ENCODE peak calls at places on chromosomes 2 and 18, in eight cellular contexts. W is left ventricle myocardium inferior, B is AG10803, Y is lower leg skin, S is fibroblast of lung, Z is NB4, T is choroid plexus epithelial cell, D is DND-41. O is an unnamed sample.

GRCh38 chr2:121173112-121173511 is 111.9 kb downstream of the TFCP2L1 start:
- DNase-seq in D (no peak), T (no peak), S (peak), Z (no peak), B (no peak), W (no peak), Y (peak), O (peak)

GRCh38 chr2:240426797-240427721 is 8.4 kb upstream of the GPC1 start:
- DNase-seq in B (peak), D (no peak), W (no peak), T (peak), S (peak), Z (no peak), Y (peak), O (peak)

GRCh38 chr2:98142106-98142815 is 55.3 kb downstream of the VWA3B start:
- DNase-seq in B (no peak), W (no peak), Z (no peak), Y (no peak), T (no peak), S (no peak), D (no peak), O (no peak)

GRCh38 chr2:23700627-23701026 is 226.3 kb downstream of the ATAD2B start:
- DNase-seq in W (no peak), D (no peak), Y (no peak), B (no peak), Z (no peak), T (no peak), S (no peak), O (no peak)

GRCh38 chr2:190511104-190511503 is 23.4 kb downstream of the NEMP2 start:
- DNase-seq in Z (peak), Y (no peak), T (peak), S (peak), B (peak), W (no peak), D (no peak), O (peak)

GRCh38 chr2:139876964-139877363 is 1096.8 kb upstream of the NXPH2 start:
- DNase-seq in B (no peak), D (no peak), S (no peak), Z (no peak), T (no peak), W (no peak), Y (no peak), O (no peak)

GRCh38 chr2:96241901-96242611 is 23.7 kb downstream of the TMEM127 start:
- DNase-seq in D (peak), S (peak), Z (peak), B (peak), W (peak), T (peak), Y (peak), O (peak)

GRCh38 chr2:191677091-191677645 is 768 bp upstream of the NABP1 start:
- DNase-seq in Y (no peak), D (peak), S (peak), W (no peak), B (peak), Z (peak), T (peak), O (peak)

GRCh38 chr2:205438241-205438640 is 244.1 kb upstream of the NRP2 start:
- DNase-seq in S (no peak), T (no peak), W (no peak), D (no peak), Z (no peak), B (peak), Y (no peak), O (no peak)

GRCh38 chr2:218895758-218896500 is 15.3 kb downstream of the WNT10A start:
- DNase-seq in W (no peak), D (no peak), S (no peak), Z (no peak), T (peak), B (no peak), Y (peak), O (no peak)

GRCh38 chr2:134657650-134658250 is 61.0 kb downstream of the TMEM163 start:
- DNase-seq in B (no peak), S (no peak), T (no peak), Y (no peak), W (no peak), D (peak), Z (peak), O (no peak)

GRCh38 chr2:156398176-156398575 is 38.0 kb upstream of the GPD2 start:
- DNase-seq in B (no peak), W (no peak), Y (no peak), S (no peak), T (no peak), D (peak), Z (peak), O (no peak)

GRCh38 chr2:20917724-20918572 is 95.0 kb upstream of the LDAH start:
- DNase-seq in Z (no peak), D (no peak), T (peak), S (peak), W (no peak), B (peak), Y (no peak), O (peak)

GRCh38 chr18:48031011-48031480 is 100.6 kb upstream of the SMAD2 start:
- DNase-seq in W (no peak), Z (peak), T (peak), B (peak), D (peak), Y (peak), S (peak), O (peak)

GRCh38 chr2:127932199-127932877 is 46.6 kb upstream of the AMMECR1L start:
- DNase-seq in Z (peak), D (no peak), B (peak), T (peak), Y (no peak), S (peak), W (no peak), O (peak)

GRCh38 chr2:232927793-232928563 is 57.9 kb downstream of the SNORC start:
- DNase-seq in S (no peak), B (no peak), T (no peak), W (no peak), Z (no peak), Y (no peak), D (no peak), O (no peak)

GRCh38 chr18:35282353-35282752 is 7.7 kb downstream of the ZSCAN30 start:
- DNase-seq in T (peak), W (no peak), Z (no peak), Y (no peak), B (peak), S (peak), D (no peak), O (peak)

GRCh38 chr2:239285071-239285931 is 115.5 kb downstream of the HDAC4 start:
- DNase-seq in S (peak), T (peak), Z (peak), Y (no peak), W (peak), D (peak), B (no peak), O (no peak)

GRCh38 chr2:219218279-219219112 is at the start of gene ABCB6:
- DNase-seq in Z (no peak), B (peak), W (peak), Y (peak), S (peak), T (peak), D (no peak), O (peak)

GRCh38 chr2:223846524-223846923 is 9.1 kb upstream of the AP1S3 start:
- DNase-seq in S (peak), B (peak), D (no peak), Z (no peak), W (no peak), Y (no peak), T (peak), O (peak)

GRCh38 chr2:54040685-54041084 is 69.9 kb upstream of the PSME4 start:
- DNase-seq in D (no peak), S (no peak), T (no peak), Z (no peak), W (no peak), Y (no peak), B (no peak), O (no peak)

GRCh38 chr2:165675551-165675968 is 118.5 kb downstream of the GALNT3 start:
- DNase-seq in S (peak), T (peak), Z (no peak), Y (no peak), D (no peak), B (no peak), W (no peak), O (peak)

GRCh38 chr2:191315365-191315752 is 70.2 kb downstream of the MYO1B start:
- DNase-seq in S (no peak), D (no peak), T (no peak), Y (no peak), W (no peak), Z (no peak), B (no peak), O (no peak)

GRCh38 chr2:230879891-230880290 is 15.1 kb downstream of the ITM2C start:
- DNase-seq in Y (no peak), Z (no peak), S (no peak), D (no peak), W (no peak), B (no peak), T (no peak), O (no peak)

GRCh38 chr2:126973745-126974144 is 75.1 kb downstream of the TEX51 start:
- DNase-seq in Z (no peak), B (no peak), Y (no peak), D (no peak), S (no peak), W (no peak), T (no peak), O (no peak)

GRCh38 chr2:70140978-70141753 is 49.7 kb downstream of the C2orf42 start:
- DNase-seq in W (no peak), S (peak), Z (peak), T (peak), B (peak), D (peak), Y (peak), O (peak)

GRCh38 chr18:51211552-51211951 is 14.1 kb upstream of the MEX3C start:
- DNase-seq in W (no peak), D (no peak), Z (peak), T (peak), S (peak), Y (no peak), B (peak), O (peak)

GRCh38 chr2:33770023-33770422 is 170.9 kb upstream of the FAM98A start:
- DNase-seq in W (no peak), S (no peak), Y (no peak), B (no peak), D (no peak), T (no peak), Z (no peak), O (no peak)

GRCh38 chr2:124025896-124026295 is 809 bp downstream of the CNTNAP5 start:
- DNase-seq in D (no peak), B (no peak), Y (no peak), Z (no peak), W (no peak), S (no peak), T (no peak), O (no peak)

DNA sequence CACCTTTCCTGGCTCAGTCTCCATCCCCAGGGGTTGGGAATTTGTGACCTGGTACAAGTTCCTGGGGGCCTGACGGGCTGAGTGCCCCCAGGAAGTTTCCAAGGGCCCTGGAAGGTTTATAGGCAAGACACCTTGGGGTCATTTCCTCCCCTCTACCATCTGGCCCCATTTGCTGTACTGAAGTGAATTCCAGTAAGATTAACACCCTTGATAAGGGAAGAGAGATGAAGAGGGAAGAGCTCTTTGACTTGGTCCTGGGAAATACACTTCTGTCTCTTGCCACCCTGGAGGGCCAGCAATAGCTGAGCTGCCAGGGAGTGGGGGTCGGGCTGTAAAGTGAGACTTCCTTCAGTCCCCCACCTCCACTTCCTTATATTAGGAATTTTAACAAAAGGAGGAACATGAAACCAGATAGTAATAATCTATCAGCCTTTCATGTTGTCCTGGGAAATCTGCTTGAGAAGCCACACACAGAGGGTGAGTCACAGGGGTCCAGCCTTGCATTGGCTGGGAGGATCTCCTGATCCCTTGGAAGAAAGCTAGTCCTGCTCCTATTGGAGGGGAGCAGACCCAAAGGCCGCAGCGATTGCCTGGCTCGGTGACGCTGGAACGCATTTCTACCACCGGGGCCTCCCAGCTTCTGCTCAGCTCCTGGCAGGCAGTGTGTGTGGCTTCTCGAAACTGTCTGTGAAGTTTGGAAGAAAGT is 87.4 kb downstream of the ACAA2 start:
- DNase-seq in D (no peak), S (peak), B (peak), W (peak), Z (peak), Y (peak), T (peak), O (peak)
- H3K4me3 ChIP-seq in D (no peak), S (no peak), B (no peak), W (no peak), Z (no peak), Y (no peak), T (no peak), O (no peak)

GRCh38 chr2:18559531-18559930 is 922 bp downstream of the RDH14 start:
- DNase-seq in S (no peak), B (no peak), Z (no peak), T (no peak), W (no peak), D (no peak), Y (no peak), O (no peak)

GRCh38 chr2:18559941-18560796 is at the start of gene RDH14:
- DNase-seq in B (peak), T (peak), S (peak), D (peak), Z (peak), Y (peak), W (peak), O (peak)

GRCh38 chr2:18560797-18561085 is 288 bp upstream of the RDH14 start:
- DNase-seq in S (no peak), Z (no peak), T (no peak), Y (no peak), D (no peak), W (no peak), B (no peak), O (no peak)

GRCh38 chr2:18557121-18557520 is 3.3 kb downstream of the RDH14 start:
- DNase-seq in D (no peak), T (no peak), S (no peak), Y (no peak), W (no peak), B (no peak), Z (no peak), O (no peak)

DNA sequence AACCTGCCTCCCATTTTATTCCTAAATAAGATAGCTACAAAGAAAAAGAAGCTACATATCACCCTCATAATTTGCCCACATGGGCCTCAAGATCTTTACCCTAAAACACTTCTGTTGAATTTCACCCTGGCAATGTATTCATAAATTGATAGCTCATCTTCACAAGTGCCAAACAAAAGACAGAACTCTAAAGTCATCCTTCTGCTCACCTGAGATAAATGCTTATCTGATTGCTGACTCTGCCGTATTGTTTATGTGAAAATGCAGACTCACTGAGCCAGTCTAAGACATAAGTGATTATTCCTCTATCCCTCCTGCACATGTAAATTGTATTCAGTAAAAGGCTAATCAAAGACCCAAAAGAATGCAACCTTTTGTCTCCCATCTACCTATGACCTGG is 2.0 kb downstream of the RDH14 start:
- DNase-seq in B (no peak), Z (no peak), D (no peak), W (no peak), S (no peak), T (no peak), Y (no peak), O (no peak)
- H3K4me3 ChIP-seq in B (no peak), Z (no peak), D (no peak), W (peak), S (no peak), T (no peak), Y (no peak), O (no peak)

GRCh38 chr2:71154798-71155197 is 24.4 kb downstream of the MPHOSPH10 start:
- DNase-seq in D (no peak), T (peak), S (no peak), W (no peak), B (no peak), Z (peak), Y (no peak), O (no peak)

GRCh38 chr2:71156531-71156930 is 26.1 kb downstream of the MPHOSPH10 start:
- DNase-seq in D (peak), Y (no peak), W (no peak), B (peak), T (peak), Z (peak), S (no peak), O (no peak)

GRCh38 chr2:71154279-71154678 is 23.8 kb downstream of the MPHOSPH10 start:
- DNase-seq in D (no peak), Y (no peak), B (no peak), S (no peak), W (no peak), T (no peak), Z (no peak), O (no peak)

GRCh38 chr2:71155846-71156245 is 25.4 kb downstream of the MPHOSPH10 start:
- DNase-seq in T (no peak), D (no peak), Y (no peak), Z (no peak), W (no peak), B (no peak), S (no peak), O (no peak)

DNA sequence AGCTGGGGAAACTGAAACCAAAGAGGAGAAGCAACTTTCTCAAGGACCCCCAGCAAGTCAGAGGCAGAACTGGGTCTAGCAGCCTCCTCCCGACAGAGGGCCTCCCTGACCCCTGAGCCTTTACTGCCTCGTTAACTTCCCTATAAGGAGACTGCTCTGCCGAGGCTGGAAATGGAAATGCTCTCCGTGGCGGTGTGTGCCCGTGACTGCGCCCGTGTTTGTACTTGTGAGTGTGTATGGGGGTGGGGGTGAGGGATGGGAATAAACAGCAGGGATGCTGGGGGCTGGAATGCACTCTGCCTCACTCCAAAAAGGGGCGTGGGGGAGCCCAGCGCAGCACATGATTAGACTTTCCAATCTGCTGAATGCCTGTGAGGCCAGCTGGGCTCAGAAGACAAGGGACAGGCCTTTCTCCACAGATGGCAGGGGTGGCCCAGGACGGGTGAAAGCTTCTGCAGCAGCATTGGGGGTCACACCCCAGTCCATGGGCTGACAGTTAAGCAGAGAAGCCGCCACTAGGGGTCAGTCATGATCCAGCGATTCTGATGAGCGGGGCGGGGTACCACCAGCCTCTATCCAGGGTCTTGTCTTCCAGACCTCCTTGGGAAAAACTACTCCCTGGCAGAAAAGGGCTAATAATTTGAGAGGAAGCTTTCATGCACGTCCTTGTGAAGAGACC is 26.8 kb downstream of the MPHOSPH10 start:
- DNase-seq in Z (peak), W (peak), T (peak), S (peak), D (peak), B (peak), Y (no peak), O (peak)
- H3K4me3 ChIP-seq in Z (no peak), W (peak), T (peak), S (no peak), D (no peak), B (peak), Y (no peak), O (no peak)

DNA sequence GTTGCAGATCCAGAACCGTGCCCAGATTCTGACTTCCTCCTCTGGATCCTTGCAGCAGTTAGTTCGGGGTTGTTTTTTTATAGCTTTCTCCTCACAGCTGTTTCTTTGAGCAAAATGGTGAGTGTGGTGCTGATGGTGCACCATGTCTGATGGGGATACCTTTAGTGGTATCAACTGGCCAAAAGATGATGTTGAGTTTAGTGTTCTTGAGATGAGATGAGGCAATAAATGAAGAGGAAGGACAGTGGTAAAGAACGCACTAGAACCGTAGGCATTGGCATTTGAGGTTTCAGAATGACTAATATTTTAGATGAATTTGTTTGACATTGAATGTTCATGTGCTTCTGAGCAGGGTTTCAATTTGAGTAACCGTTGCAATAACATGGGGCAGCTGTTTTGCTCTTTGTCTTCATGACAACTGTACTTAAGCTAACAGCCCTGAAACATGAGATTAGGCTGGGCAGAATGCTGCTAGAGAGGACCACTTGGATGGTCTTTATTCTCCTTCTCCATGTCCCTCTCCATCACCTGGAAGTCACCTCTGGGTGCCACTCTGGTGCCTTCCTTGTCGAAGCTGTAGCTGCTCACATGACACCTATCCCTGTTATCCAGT is 3.9 kb downstream of the CTLA4 start:
- DNase-seq in S (no peak), D (no peak), Z (no peak), B (no peak), Y (no peak), T (no peak), W (no peak), O (no peak)
- H3K4me3 ChIP-seq in S (no peak), D (no peak), Z (no peak), B (no peak), Y (no peak), T (no peak), W (no peak), O (no peak)

DNA sequence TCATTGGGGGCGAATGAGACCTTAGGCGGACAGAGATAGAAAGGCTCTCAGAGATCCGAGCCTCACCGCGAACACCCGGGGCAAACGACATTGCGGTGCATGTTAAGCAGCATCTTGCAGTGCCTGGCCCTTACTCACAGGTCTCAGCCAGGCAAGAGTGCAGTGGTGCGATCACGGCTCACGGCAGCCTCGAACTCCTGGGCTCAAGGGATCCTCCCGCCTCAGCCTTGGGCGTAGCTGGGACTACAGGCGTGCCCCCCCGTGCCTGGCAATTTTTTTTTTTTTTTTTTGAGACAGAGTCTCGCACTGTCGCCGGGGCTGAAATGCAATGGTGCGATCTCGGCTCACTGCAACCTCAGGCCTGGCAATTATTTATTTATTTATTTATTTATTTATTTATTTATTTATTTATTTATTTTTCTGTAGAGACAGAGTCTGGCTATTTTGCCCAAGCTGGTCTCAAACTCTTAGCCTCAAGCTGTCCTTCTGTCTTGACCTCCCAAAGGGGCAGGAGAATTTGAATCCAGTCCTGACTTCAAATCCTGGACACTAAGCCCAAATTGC is 1.3 kb downstream of the LAMA3 start:
- DNase-seq in Z (no peak), B (no peak), T (no peak), D (no peak), S (no peak), Y (no peak), W (no peak), O (no peak)
- H3K4me3 ChIP-seq in Z (no peak), B (no peak), T (no peak), D (no peak), S (no peak), Y (no peak), W (peak), O (no peak)